ENCODE peak calls at places on chromosomes 1 and 21, in eight cellular contexts. O is endothelial cell, X is HCT116, S is AG04450, M is left ventricle myocardium inferior, U is ovary, V is mesothelial cell of epicardium, F is fibroblast of the aortic adventitia. I is an unnamed sample.

GRCh38 chr1:193335797-193336428 is 149.5 kb upstream of the B3GALT2 start:
- DNase-seq in F (peak), S (peak), O (no peak), U (no peak), M (no peak), X (no peak), V (no peak), I (no peak)

GRCh38 chr1:204487256-204487615 is 7.4 kb downstream of the PIK3C2B start:
- DNase-seq in S (no peak), X (no peak), U (no peak), M (no peak), V (no peak), F (no peak), O (no peak), I (no peak)

GRCh38 chr21:41045534-41046268 is 122.3 kb upstream of the BACE2 start:
- DNase-seq in F (no peak), X (no peak), U (no peak), V (peak), O (peak), S (no peak), M (no peak), I (no peak)

GRCh38 chr1:203553501-203553900 is 59.5 kb downstream of the OPTC start:
- DNase-seq in S (no peak), F (no peak), M (no peak), V (no peak), O (no peak), X (no peak), U (no peak), I (no peak)

GRCh38 chr1:170027760-170028159 is 46.7 kb downstream of the KIFAP3 start:
- DNase-seq in M (no peak), O (no peak), U (no peak), X (no peak), S (no peak), F (no peak), V (no peak), I (no peak)

GRCh38 chr1:54300395-54300794 is 100.4 kb downstream of the MRPL37 start:
- DNase-seq in F (no peak), M (no peak), U (no peak), S (no peak), V (no peak), O (no peak), X (no peak), I (no peak)

GRCh38 chr1:192654607-192655389 is 18.9 kb downstream of the RGS13 start:
- DNase-seq in O (no peak), U (no peak), X (no peak), F (peak), V (no peak), S (no peak), M (no peak), I (no peak)

GRCh38 chr1:71967670-71968069 is 314.7 kb downstream of the NEGR1 start:
- DNase-seq in X (no peak), O (no peak), U (no peak), F (no peak), V (no peak), S (no peak), M (no peak), I (peak)

GRCh38 chr1:55005351-55006140 is 6.8 kb downstream of the BSND start:
- DNase-seq in O (no peak), F (no peak), M (no peak), V (no peak), U (no peak), X (no peak), S (no peak), I (no peak)

GRCh38 chr1:229271448-229272120 is 673 bp downstream of the RAB4A start:
- DNase-seq in X (no peak), F (peak), O (no peak), U (peak), M (peak), S (no peak), V (no peak), I (no peak)

GRCh38 chr1:151668090-151668489 is 48.5 kb downstream of the CELF3 start:
- DNase-seq in O (no peak), S (no peak), F (no peak), X (no peak), V (no peak), U (no peak), M (no peak), I (no peak)

GRCh38 chr1:46595127-46595526 is 8.9 kb downstream of the MKNK1 start:
- DNase-seq in O (no peak), F (peak), V (no peak), S (no peak), X (no peak), U (no peak), M (peak), I (no peak)

GRCh38 chr1:162719678-162720077 is 70.8 kb upstream of the HSD17B7 start:
- DNase-seq in O (no peak), V (no peak), F (no peak), U (no peak), S (no peak), M (no peak), X (no peak), I (no peak)

GRCh38 chr21:44529503-44530125 is 10.4 kb downstream of the KRTAP10-1 start:
- DNase-seq in U (no peak), S (no peak), X (no peak), V (no peak), O (no peak), M (peak), F (no peak), I (peak)

DNA sequence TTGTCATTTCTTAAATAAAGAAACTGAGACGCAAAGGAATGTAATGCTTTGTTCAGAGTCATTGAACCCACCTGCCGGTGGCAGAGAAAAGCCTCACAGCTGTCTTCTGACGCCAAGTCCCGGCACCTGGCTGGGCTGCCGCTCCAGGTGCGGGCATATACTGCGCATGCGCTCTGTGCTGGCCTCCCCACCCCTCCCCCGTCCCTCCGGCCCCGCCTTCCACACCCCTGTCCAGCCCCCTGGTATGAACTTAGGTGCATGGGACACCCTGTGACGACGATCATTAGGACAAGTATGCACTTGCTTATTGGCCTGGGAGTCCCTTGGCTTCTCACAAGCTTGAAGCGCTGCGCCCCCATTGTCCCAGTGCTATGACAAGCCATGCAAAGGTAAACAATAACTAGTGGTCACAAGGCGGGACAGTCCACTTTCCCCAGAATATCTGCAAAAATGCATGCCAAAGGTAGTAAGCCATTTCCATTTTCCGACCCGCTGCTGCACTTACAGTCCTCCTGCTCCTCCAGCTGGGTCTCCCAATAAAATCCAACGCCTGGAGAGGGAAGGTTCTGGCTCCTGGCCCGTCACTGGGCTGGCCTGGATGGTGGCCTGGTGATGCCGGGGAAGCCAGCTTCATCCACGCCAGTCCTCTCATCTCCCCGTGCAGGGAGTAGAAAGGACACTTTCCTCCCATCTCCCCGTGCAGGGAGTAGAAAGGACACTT is 100.4 kb downstream of the PSMG1 start:
- DNase-seq in S (no peak), F (no peak), O (no peak), U (no peak), X (peak), V (no peak), M (no peak), I (no peak)
- TF ChIP-seq CTCF in S (no peak), F (no peak), O (no peak), U (no peak), X (no peak), V (no peak), M (no peak), I (no peak)

GRCh38 chr1:202101182-202101581 is 21.5 kb upstream of the GPR37L1 start:
- DNase-seq in U (no peak), S (no peak), V (no peak), X (no peak), F (peak), M (no peak), O (no peak), I (no peak)
- TF ChIP-seq CTCF in U (no peak), S (no peak), V (no peak), X (peak), F (no peak), M (no peak), O (no peak), I (no peak)

DNA sequence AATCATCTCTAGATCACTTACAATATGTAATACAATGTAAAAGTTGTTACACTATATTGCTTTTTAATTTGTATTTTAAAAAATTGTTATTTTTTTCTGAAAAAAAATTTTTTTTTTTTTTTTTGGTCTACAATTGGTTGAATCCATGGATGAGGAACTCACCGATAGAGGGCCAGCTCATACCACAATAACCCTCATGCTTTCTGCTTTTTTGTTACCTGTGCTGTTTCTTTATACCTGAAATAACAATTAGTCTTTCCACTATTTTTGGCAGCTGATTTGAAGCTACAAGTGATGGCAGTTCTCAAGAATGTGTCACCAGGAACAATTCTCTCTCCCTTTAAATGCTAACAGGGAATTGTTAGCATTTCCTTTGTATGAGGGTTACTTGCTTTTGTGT is 12.0 kb downstream of the SMG7 start:
- DNase-seq in X (no peak), O (no peak), U (no peak), S (no peak), V (no peak), M (no peak), F (no peak), I (no peak)
- TF ChIP-seq CTCF in X (peak), O (no peak), U (no peak), S (peak), V (peak), M (no peak), F (no peak), I (no peak)

DNA sequence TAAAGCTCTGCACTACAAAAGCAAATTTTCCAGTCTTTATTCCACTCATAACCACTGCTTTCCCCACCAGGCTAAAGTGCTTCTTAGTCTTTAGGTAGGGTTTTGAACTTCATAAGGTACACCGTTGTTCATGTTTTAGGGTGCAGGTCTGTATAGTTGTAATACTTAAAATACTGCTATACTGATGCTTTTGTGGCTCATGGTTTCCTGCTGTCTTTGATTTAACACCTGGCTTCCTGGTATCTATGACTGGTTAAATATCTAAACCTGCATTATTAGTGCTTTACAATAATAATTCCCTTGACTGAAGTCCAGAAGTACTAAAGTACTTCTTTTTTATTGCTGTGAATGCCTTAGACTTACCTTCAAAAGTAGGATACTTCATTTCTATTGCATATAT is 384.6 kb downstream of the SRGAP2C start:
- DNase-seq in X (no peak), S (no peak), V (no peak), F (no peak), O (no peak), U (no peak), M (no peak), I (no peak)
- TF ChIP-seq CTCF in X (no peak), S (no peak), V (no peak), F (no peak), O (no peak), U (no peak), M (no peak), I (no peak)

DNA sequence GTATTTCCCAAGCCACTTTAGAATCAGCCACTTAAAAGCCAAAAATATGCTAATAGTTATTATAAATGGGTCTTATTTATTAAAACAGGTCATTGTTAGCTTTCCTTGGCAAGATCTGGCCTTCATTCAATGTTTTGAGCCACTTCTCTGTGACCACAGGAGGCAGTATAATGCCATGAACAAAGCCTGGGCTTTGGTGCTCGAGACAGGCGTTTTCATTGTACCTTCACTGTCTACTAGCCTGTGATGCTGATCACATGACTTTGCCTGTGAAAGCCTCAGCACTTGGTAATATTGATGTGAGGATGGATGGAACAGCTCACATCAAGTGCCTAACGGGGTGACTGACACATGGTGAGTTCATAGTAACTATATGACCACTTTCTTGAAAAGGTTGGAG is 217.0 kb downstream of the RWDD3 start:
- DNase-seq in F (no peak), M (no peak), V (no peak), O (no peak), U (no peak), X (peak), S (no peak), I (no peak)
- TF ChIP-seq CTCF in F (no peak), M (no peak), V (no peak), O (no peak), U (no peak), X (peak), S (no peak), I (no peak)

GRCh38 chr1:236509647-236510401 is 14.0 kb upstream of the LGALS8 start:
- DNase-seq in X (no peak), U (no peak), V (no peak), M (no peak), O (no peak), S (no peak), F (no peak), I (no peak)
- TF ChIP-seq CTCF in X (peak), U (no peak), V (no peak), M (no peak), O (peak), S (no peak), F (no peak), I (no peak)

GRCh38 chr1:213075725-213076124 is 24.7 kb downstream of the RPS6KC1 start:
- DNase-seq in M (no peak), X (no peak), V (no peak), U (no peak), O (no peak), F (no peak), S (no peak), I (peak)

GRCh38 chr1:213066363-213066762 is 15.3 kb downstream of the RPS6KC1 start:
- DNase-seq in O (no peak), F (no peak), V (no peak), M (no peak), X (no peak), U (no peak), S (no peak), I (no peak)

GRCh38 chr1:213067366-213067765 is 16.3 kb downstream of the RPS6KC1 start:
- DNase-seq in O (no peak), V (no peak), S (no peak), U (no peak), X (no peak), M (no peak), F (peak), I (no peak)

GRCh38 chr1:213065800-213066199 is 14.8 kb downstream of the RPS6KC1 start:
- DNase-seq in S (no peak), M (no peak), V (no peak), X (no peak), F (no peak), U (no peak), O (no peak), I (no peak)

DNA sequence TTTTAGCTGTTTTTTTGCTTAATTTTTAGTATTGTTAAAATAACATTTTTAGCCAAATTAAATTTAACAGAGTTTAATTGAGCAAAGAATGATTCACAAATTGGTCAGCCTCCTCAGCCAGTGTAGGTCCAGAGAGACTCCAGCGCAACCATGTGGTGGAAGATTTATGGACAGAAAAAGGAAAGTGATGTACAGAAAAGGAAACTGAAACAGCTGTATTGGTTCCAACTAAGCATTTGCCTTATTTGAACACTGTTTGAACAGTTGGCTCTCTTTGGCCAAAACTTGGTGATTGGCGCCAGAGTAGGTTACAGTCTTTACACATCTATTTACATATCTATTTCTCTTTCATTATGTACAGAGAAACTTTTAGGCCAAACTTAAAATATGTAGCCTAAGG is 19.4 kb downstream of the RPS6KC1 start:
- DNase-seq in X (no peak), F (peak), O (no peak), U (no peak), S (peak), M (no peak), V (no peak), I (peak)
- TF ChIP-seq CTCF in X (peak), F (peak), O (no peak), U (no peak), S (peak), M (no peak), V (no peak), I (peak)

GRCh38 chr1:111720977-111721670 is 18.1 kb downstream of the INKA2 start:
- DNase-seq in V (no peak), U (no peak), M (no peak), F (no peak), S (no peak), X (no peak), O (no peak), I (no peak)
- TF ChIP-seq CTCF in V (no peak), U (no peak), M (no peak), F (no peak), S (no peak), X (no peak), O (no peak), I (no peak)

I was measured in GM13976.